ENCODE peak calls at places on chromosome 1, in seven cellular contexts. F is GM10248; D is activated effector memory CD4-positive, alpha-beta T cell treated with anti-CD3 and anti-CD28 coated beads, Interleukin-2, amount 50 U/mL, for 16 hours; N is right atrium auricular region; P is nephron progenitor cell; V is SJSA1; C is stimulated activated CD4-positive, alpha-beta T cell treated with anti-CD3 and anti-CD28 coated beads, TNF-alpha, amount 100 ng/mL, for 4 hours. Y is an unnamed sample.

GRCh38 chr1:5980314-5981008 is 11.8 kb downstream of the NPHP4 start:
- DNase-seq in F (no peak), D (peak), N (peak), P (peak), V (peak), C (no peak), Y (peak)

GRCh38 chr1:234589854-234590620 is 19.9 kb downstream of the IRF2BP2 start:
- DNase-seq in F (no peak), D (no peak), N (no peak), P (no peak), V (peak), C (no peak), Y (peak)

GRCh38 chr1:7558041-7558461 is 213.0 kb upstream of the VAMP3 start:
- DNase-seq in F (no peak), D (peak), N (no peak), P (peak), V (no peak), C (no peak), Y (no peak)

GRCh38 chr1:173474097-173474779 is 2.9 kb upstream of the PRDX6 start:
- DNase-seq in F (no peak), D (no peak), N (no peak), P (no peak), V (no peak), C (no peak), Y (no peak)

GRCh38 chr1:223775054-223775453 is 62.7 kb downstream of the CAPN2 start:
- DNase-seq in F (no peak), D (no peak), N (peak), P (no peak), V (peak), C (no peak), Y (no peak)

GRCh38 chr1:15718199-15718601 is 17.9 kb upstream of the SLC25A34 start:
- DNase-seq in F (no peak), D (no peak), N (no peak), P (no peak), V (no peak), C (no peak), Y (no peak)

GRCh38 chr1:233060595-233060994 is 110.2 kb downstream of the NTPCR start:
- DNase-seq in F (no peak), D (no peak), N (no peak), P (no peak), V (no peak), C (no peak), Y (no peak)

GRCh38 chr1:23745515-23745914 is 2.2 kb downstream of the ELOA start:
- DNase-seq in F (peak), D (peak), N (no peak), P (no peak), V (no peak), C (no peak), Y (peak)